ENCODE peak calls at places on chromosomes 4 and X, in five cellular contexts. A is lower lobe of right lung, H is heart left ventricle, M is heart right ventricle, C is upper lobe of left lung. N is an unnamed sample.

GRCh38 chr4:130511776-130512175 is 1415.8 kb downstream of the C4orf33 start:
- DNase-seq in A (no peak), H (no peak), M (no peak), C (no peak), N (no peak)

GRCh38 chr4:86250616-86251015 is 109.2 kb downstream of the MAPK10 start:
- DNase-seq in A (no peak), H (no peak), M (no peak), C (no peak), N (no peak)

GRCh38 chr4:56128231-56128630 is 179.5 kb downstream of the CEP135 start:
- DNase-seq in A (no peak), H (no peak), M (no peak), C (no peak), N (no peak)

GRCh38 chr4:185711764-185712163 is 100.2 kb downstream of the SORBS2 start:
- DNase-seq in A (no peak), H (no peak), M (no peak), C (no peak), N (no peak)

GRCh38 chrX:49174723-49175122 is 3.0 kb downstream of the PLP2 start:
- DNase-seq in A (no peak), H (no peak), M (no peak), C (no peak), N (no peak)

GRCh38 chr4:86357608-86358007 is 2.2 kb downstream of the MAPK10 start:
- DNase-seq in A (no peak), H (no peak), M (no peak), C (no peak), N (no peak)

GRCh38 chrX:129976441-129976840 is 6.0 kb upstream of the BCORL1 start:
- DNase-seq in A (no peak), H (no peak), M (no peak), C (no peak), N (no peak)

GRCh38 chrX:54066841-54067240 is 22.6 kb upstream of the PHF8 start:
- DNase-seq in A (no peak), H (no peak), M (no peak), C (no peak), N (no peak)

GRCh38 chrX:130413415-130413814 is 11.6 kb downstream of the RBMX2 start:
- DNase-seq in A (no peak), H (no peak), M (no peak), C (no peak), N (no peak)

GRCh38 chrX:41922694-41923171 is 621 bp downstream of the CASK start:
- DNase-seq in A (peak; percentile 47), H (peak; percentile 40), M (peak; percentile 33), C (peak; percentile 27), N (no peak)

GRCh38 chr4:80202190-80202711 is 4.9 kb downstream of the PRDM8 start:
- DNase-seq in A (peak; percentile 90), H (peak; percentile 87), M (peak; percentile 90), C (peak; percentile 85), N (no peak)

GRCh38 chr4:167943872-167944505 is 148.3 kb upstream of the ANXA10 start:
- DNase-seq in A (no peak), H (no peak), M (no peak), C (no peak), N (no peak)

GRCh38 chrX:48813605-48814004 is 11.7 kb downstream of the HDAC6 start:
- DNase-seq in A (no peak), H (no peak), M (no peak), C (no peak), N (no peak)

GRCh38 chr4:83731609-83732008 is 195.7 kb downstream of the GPAT3 start:
- DNase-seq in A (no peak), H (no peak), M (no peak), C (peak; percentile 22), N (no peak)

GRCh38 chrX:108072746-108073145 is 18.6 kb downstream of the PSMD10 start:
- DNase-seq in A (no peak), H (no peak), M (no peak), C (no peak), N (no peak)

GRCh38 chr4:141417387-141417786 is 196.7 kb downstream of the ZNF330 start:
- DNase-seq in A (no peak), H (no peak), M (no peak), C (no peak), N (no peak)

GRCh38 chrX:65581661-65582339 is 47.2 kb upstream of the LAS1L start:
- DNase-seq in A (no peak), H (peak; percentile 49), M (no peak), C (peak; percentile 69), N (no peak)

GRCh38 chr4:156815717-156816319 is 155.8 kb downstream of the PDGFC start:
- DNase-seq in A (no peak), H (no peak), M (no peak), C (no peak), N (no peak)

GRCh38 chrX:55452825-55453124 is 848 bp downstream of the MAGEH1 start:
- DNase-seq in A (no peak), H (no peak), M (no peak), C (no peak), N (no peak)
- H3K4me3 ChIP-seq in A (peak overlapping the region; percentile 73), H (peak overlapping the region; percentile 79), M (peak overlapping the region; percentile 76), C (peak overlapping the region; percentile 25), N (peak overlapping the region; percentile 74)

DNA sequence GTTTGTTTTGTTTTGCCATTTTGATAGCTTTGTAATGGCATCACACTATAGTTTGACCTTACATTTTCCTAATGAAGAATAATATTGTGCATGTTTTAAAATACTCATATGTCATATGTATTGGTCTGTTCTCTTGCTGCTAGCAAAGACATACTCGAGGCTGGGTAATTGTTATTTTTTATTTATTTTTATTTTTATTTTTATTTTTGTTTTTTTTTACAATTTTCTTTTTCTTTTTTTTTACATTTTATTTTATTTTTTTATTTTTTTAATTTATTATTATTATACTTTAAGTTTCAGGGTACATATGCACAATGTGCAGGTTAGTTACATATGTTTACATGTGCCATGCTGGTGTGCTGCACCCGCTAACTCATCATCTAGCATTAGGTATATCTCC is 104.6 kb upstream of the GRID2 start:
- DNase-seq in A (no peak), H (no peak), M (no peak), C (no peak), N (no peak)
- H3K4me3 ChIP-seq in A (no peak overlapping the region), H (no peak overlapping the region), M (no peak overlapping the region), C (no peak overlapping the region), N (no peak overlapping the region)

GRCh38 chr4:126956192-126956897 is 676.4 kb upstream of the INTU start:
- DNase-seq in A (no peak), H (no peak), M (no peak), C (no peak), N (no peak)
- H3K4me3 ChIP-seq in A (no peak overlapping the region), H (no peak overlapping the region), M (no peak overlapping the region), C (no peak overlapping the region), N (no peak overlapping the region)

DNA sequence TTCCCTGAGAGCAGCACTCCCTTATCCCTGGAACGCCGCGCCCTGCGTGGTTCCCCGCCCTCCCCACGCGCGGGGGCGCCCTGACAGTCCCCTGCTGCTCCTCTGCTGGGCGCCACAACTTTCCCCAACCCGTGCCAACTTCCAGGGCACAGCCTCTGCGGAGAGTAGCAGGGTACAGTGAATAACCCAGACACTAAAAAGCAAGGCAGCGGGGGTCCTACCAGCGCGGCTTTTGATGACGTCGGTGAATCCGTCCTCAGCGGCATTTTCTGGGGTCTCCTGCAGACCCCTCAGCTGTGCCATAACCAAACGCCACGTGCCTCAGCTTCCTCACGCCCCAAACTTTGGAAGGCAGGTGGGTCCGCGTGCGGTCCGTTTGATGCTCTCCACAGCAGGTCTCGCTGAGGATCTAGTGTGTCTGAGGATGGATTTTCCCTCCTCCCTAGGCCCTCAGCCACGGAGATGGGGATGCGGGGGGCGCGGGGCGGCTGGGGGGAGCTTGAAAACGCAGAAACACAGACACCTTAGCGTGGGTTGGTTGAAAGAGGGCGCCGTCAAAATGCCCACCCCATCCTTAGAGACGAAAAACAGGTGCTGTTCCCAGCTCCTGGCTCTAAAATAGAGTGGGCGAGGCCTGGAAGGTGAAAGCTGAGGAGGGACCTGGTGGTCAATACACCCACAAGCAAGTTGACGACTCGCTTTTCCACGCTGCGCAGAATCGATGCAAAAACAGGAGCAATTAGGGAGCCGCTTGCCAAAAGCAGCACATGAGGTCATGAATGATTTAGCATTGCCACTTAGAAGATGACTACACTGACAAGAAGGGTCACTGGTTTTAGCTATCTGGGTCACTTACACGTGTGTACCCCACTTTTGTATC is 405.6 kb downstream of the FAM47A start:
- DNase-seq in A (peak; percentile 28), H (peak; percentile 20), M (peak; percentile 19), C (no peak), N (peak; percentile 18)
- H3K4me3 ChIP-seq in A (peak overlapping the region; percentile 40), H (peak overlapping the region; percentile 42), M (peak overlapping the region; percentile 36), C (peak overlapping the region; percentile 9), N (peak overlapping the region; percentile 58)

DNA sequence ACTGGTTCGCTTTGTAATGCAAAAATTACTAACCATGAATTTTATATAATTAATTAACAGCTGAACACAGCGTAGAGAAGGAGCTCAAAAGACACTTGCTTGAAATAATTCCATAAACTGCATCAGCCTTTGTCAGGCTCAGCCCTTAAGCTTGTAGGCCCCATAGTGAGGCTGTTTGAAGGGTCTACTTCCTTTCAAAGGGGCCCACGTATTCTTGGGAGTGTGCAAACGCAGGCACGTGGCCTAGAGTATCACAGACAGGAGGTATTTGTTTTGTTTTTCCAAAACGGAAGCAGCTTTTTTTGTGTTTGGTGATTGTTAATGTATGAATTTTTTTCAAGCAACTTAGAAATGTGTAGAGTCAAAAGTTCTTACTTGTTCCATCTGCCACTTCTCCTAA is 25.6 kb upstream of the EGF start:
- DNase-seq in A (no peak), H (no peak), M (no peak), C (no peak), N (no peak)
- H3K4me3 ChIP-seq in A (no peak overlapping the region), H (no peak overlapping the region), M (no peak overlapping the region), C (no peak overlapping the region), N (no peak overlapping the region)

GRCh38 chrX:78945186-78945912 is at the start of gene P2RY10:
- DNase-seq in A (no peak), H (no peak), M (no peak), C (no peak), N (no peak)

GRCh38 chrX:78950157-78950556 is 5.0 kb downstream of the P2RY10 start:
- DNase-seq in A (no peak), H (no peak), M (no peak), C (no peak), N (no peak)

GRCh38 chrX:78944351-78944750 is 840 bp upstream of the P2RY10 start:
- DNase-seq in A (no peak), H (no peak), M (no peak), C (no peak), N (no peak)

GRCh38 chrX:78946178-78946896 is 1.1 kb downstream of the P2RY10 start:
- DNase-seq in A (no peak), H (no peak), M (no peak), C (no peak), N (no peak)
- H3K4me3 ChIP-seq in A (peak overlapping the region; percentile 14), H (no peak overlapping the region), M (no peak overlapping the region), C (no peak overlapping the region), N (no peak overlapping the region)

GRCh38 chr4:35565640-35566039 is 678.7 kb downstream of the ARAP2 start:
- DNase-seq in A (no peak), H (no peak), M (no peak), C (no peak), N (no peak)
- H3K4me3 ChIP-seq in A (no peak overlapping the region), H (no peak overlapping the region), M (no peak overlapping the region), C (no peak overlapping the region), N (no peak overlapping the region)